ENCODE peak calls at places on chromosomes 2 and 18, in four cellular contexts. G is IMR-90, B is neuronal stem cell, N is H1. V is an unnamed sample.

GRCh38 chr2:207258191-207258991 is 92.6 kb upstream of the KLF7 start:
- DNase-seq in G (peak; percentile 100), B (no peak), N (no peak), V (peak; percentile 75)

GRCh38 chr2:54635554-54636152 is 87.8 kb upstream of the EML6 start:
- DNase-seq in G (peak; percentile 46), B (no peak), N (no peak), V (no peak)

GRCh38 chr18:49980869-49981268 is 167.5 kb upstream of the ACAA2 start:
- DNase-seq in G (no peak), B (no peak), N (no peak), V (no peak)

GRCh38 chr2:212145111-212145510 is 393.5 kb downstream of the ERBB4 start:
- DNase-seq in G (peak; percentile 60), B (no peak), N (no peak), V (no peak)

GRCh38 chr2:217943379-217944321 is 59.1 kb downstream of the TNS1 start:
- DNase-seq in G (peak; percentile 58), B (peak; percentile 50), N (peak; percentile 83), V (peak; percentile 86)

GRCh38 chr2:104412384-104412783 is 441.5 kb upstream of the POU3F3 start:
- DNase-seq in G (no peak), B (no peak), N (peak; percentile 70), V (peak; percentile 55)

GRCh38 chr2:131039535-131039907 is 53.7 kb downstream of the FAM168B start:
- DNase-seq in G (no peak), B (no peak), N (no peak), V (no peak)

GRCh38 chr2:99572798-99573197 is 83.0 kb upstream of the REV1 start:
- DNase-seq in G (no peak), B (no peak), N (no peak), V (no peak)

GRCh38 chr2:171347591-171348032 is 86.2 kb downstream of the METTL8 start:
- DNase-seq in G (peak; percentile 93), B (no peak), N (no peak), V (no peak)

DNA sequence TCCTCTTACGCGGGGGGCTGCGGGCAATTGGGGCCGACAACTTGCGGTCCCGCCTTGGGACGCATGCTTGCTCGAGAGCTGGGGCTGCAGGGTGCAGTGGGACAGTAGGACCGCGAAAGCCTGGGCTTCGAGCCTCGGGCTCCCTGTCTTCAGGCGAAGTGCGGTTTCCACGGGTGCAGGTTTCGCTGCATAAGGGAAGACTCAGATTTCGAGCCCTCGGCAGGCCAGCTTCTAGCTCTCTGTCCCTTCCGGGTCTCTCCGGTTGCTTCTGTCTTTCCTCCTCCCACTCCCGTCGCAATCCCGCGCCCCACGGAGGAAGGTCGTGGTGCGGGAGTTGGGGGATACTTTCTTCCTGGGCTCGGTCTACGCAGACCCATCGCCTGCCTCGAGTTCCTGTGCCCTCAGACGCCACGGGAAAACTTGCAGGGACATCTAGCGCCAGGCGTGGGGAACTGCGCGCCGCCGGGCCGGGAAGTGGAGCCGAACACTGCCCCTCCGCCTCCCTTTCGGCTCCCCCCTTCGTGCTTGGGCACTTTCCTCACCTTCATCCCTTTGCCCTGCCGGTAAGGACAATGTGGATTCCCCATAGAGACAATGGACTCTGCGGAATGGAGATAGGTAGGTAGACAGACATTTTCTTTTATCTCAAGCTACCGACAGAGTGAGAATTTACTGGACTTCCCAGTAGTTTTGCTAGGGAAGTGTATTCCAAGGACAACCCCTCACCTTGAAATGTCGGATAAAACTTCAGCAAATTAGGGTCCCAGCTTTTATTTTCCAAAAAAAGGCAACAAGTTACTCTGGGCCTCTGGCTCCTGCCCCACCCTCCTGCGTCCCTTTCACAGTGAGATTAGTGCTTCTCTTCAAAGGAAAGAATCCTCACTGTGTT is 4.2 kb upstream of the HOXD13 start:
- DNase-seq in G (peak; percentile 23), B (no peak), N (peak; percentile 80), V (peak; percentile 89)
- H3K4me3 ChIP-seq in G (peak overlapping the region; percentile 31), B (peak overlapping the region; percentile 42), N (peak overlapping the region; percentile 55), V (peak overlapping the region; percentile 15)

GRCh38 chr2:5690718-5691658 is 1.2 kb upstream of the SOX11 start:
- DNase-seq in G (peak; percentile 66), B (peak; percentile 82), N (peak; percentile 77), V (peak; percentile 90)

GRCh38 chr2:5692561-5693287 is 540 bp downstream of the SOX11 start:
- DNase-seq in G (peak; percentile 44), B (no peak), N (peak; percentile 67), V (peak; percentile 67)

GRCh38 chr2:5689790-5690189 is 2.4 kb upstream of the SOX11 start:
- DNase-seq in G (no peak), B (no peak), N (no peak), V (peak; percentile 15)

GRCh38 chr2:5691659-5692529 is at the start of gene SOX11:
- DNase-seq in G (peak; percentile 95), B (peak; percentile 96), N (peak; percentile 96), V (peak; percentile 97)

DNA sequence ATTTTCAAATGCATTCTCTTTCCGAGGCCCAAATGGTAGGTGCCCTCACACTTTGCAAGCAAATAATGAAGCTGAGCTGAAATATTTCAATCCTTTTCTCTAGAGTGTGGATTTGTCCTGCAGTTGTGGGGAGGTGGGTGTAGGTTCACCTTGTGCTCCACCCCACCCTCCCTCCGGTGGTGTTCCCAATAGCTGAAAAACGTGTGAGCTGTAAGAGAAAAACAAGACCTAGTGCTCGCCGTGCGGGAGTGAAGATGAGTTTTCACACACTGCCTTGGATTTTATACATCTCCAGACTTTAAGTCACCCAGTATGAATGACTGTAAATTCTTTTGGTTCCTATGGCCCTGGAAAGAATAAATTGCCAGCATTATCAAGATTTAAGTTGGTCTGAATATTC is 2.0 kb upstream of the SOX11 start:
- DNase-seq in G (peak; percentile 28), B (no peak), N (no peak), V (peak; percentile 35)
- H3K9ac ChIP-seq in G (peak overlapping the region; percentile 93), B (no peak overlapping the region), N (peak overlapping the region; percentile 85), V (peak overlapping the region; percentile 90)

DNA sequence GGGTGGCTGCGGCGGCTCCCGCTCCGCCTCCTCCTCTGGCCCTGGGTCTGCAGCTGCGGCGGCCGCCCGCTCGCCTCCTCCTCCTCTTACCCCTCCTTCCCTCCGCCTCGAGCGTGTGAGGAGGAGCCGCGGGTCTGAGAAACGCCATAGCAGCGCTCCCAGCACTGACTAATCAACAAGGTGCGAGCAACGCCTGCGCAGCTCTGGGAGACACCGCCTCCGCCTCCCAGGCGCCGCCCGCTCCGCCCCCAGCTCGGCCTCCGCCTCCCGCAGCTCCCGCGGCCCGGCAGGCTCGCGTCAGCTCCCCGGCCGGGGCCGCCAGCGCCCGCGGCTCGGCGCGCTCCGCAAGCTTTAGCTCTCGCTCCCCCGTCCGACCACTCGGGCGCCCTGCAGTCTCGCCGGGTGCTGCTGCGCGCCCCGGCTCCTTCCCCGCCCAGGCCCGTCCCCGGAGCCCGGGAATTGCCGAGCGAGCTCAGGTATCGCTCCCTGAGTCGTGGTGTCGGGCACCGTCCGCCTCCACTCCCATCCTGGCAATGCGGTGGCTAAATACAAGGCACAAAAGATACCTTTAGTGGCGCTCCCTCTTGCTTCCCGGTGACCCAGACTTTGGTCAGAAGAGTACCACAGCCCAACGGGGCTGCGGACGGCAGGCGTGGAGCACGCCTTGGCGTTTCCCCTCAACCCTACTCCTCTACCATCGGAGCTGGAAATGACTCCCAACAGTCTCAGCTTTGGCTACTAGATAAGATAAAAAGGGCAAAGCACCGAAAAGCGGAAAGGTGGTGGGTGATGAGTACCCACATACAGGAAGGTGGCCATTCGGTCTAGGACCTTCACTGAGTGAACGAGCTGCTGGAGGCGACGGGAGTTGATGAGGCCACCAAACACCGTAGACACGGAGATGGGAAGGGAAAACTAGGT is at the start of gene GAREM1:
- DNase-seq in G (peak; percentile 98), B (peak; percentile 94), N (peak; percentile 91), V (peak; percentile 98)
- H3K18ac ChIP-seq in G (no peak within 1 kb of the TSS), B (peak within 1 kb of the TSS; percentile 95), N (peak within 1 kb of the TSS; percentile 80), V (peak within 1 kb of the TSS; percentile 56)

GRCh38 chr18:48136051-48136543 is 205.6 kb upstream of the SMAD2 start:
- DNase-seq in G (no peak), B (no peak), N (no peak), V (no peak)

GRCh38 chr18:48133675-48134251 is 203.3 kb upstream of the SMAD2 start:
- DNase-seq in G (no peak), B (no peak), N (no peak), V (no peak)

GRCh38 chr18:48132993-48133674 is 202.7 kb upstream of the SMAD2 start:
- DNase-seq in G (no peak), B (no peak), N (no peak), V (no peak)

GRCh38 chr18:48135436-48135966 is 205.0 kb upstream of the SMAD2 start:
- DNase-seq in G (no peak), B (no peak), N (no peak), V (no peak)

GRCh38 chr18:48134609-48135008 is 204.2 kb upstream of the SMAD2 start:
- DNase-seq in G (no peak), B (no peak), N (no peak), V (no peak)
- H3K4me3 ChIP-seq in G (no peak overlapping the region), B (no peak overlapping the region), N (no peak overlapping the region), V (no peak overlapping the region)

GRCh38 chr2:219362524-219363164 is 25.1 kb downstream of the DNPEP start:
- DNase-seq in G (peak; percentile 99), B (no peak), N (no peak), V (peak; percentile 47)
- H3K9ac ChIP-seq in G (no peak overlapping the region), B (no peak overlapping the region), N (no peak overlapping the region), V (no peak overlapping the region)

DNA sequence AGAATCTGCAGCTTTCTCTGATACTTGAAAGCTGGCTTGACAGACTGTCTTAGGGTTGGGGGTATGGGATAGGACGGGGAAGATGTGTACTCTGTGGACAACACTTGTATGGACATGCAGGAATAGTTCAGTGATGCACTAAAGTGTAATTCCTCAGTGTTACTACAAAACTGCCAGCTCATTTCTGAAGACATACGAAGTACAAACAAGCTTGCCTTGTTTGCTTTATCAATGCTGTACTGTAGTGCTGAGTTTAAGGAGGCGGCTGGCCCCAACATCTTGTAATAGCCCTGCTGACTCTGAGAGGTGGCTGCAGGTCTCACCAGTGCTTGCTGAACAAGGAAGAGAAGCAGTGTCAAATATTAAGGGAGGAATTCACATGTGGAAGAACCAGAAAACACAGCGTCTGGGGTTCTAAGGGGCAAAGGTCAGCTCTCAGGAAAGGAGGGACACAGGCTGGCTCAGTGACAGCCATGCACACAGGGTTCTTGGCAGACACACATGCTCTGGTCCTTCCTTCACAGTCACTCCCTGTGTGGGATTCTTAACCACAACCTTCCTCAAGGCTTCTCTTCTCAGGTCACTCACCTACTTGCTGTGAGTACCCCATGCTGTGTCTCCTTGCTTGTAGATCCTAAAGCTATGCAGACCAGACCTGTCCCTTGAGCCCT is 39.8 kb upstream of the EVA1A start:
- DNase-seq in G (peak; percentile 68), B (no peak), N (no peak), V (no peak)
- H3K18ac ChIP-seq in G (peak overlapping the region; percentile 95), B (peak overlapping the region; percentile 11), N (no peak overlapping the region), V (no peak overlapping the region)

GRCh38 chr2:27973592-27973991 is 83.1 kb downstream of the BABAM2 start:
- DNase-seq in G (peak; percentile 40), B (no peak), N (no peak), V (peak; percentile 29)

GRCh38 chr2:27972311-27972710 is 81.8 kb downstream of the BABAM2 start:
- DNase-seq in G (no peak), B (no peak), N (no peak), V (no peak)

GRCh38 chr2:27980242-27980641 is 89.7 kb downstream of the BABAM2 start:
- DNase-seq in G (no peak), B (no peak), N (no peak), V (no peak)

GRCh38 chr2:27977623-27978312 is 87.2 kb downstream of the BABAM2 start:
- DNase-seq in G (peak; percentile 96), B (no peak), N (no peak), V (no peak)
- H3K4me3 ChIP-seq in G (no peak overlapping the region), B (no peak overlapping the region), N (no peak overlapping the region), V (no peak overlapping the region)

GRCh38 chr2:120230515-120231471 is 7.6 kb upstream of the TMEM185B start:
- DNase-seq in G (no peak), B (no peak), N (no peak), V (no peak)
- H3K9ac ChIP-seq in G (no peak overlapping the region), B (no peak overlapping the region), N (no peak overlapping the region), V (no peak overlapping the region)